ENCODE peak calls at places on chromosomes 6 and 20, in ten cellular contexts. F is GM12865, R is psoas muscle, Q is K562, V is ELF-1, A is AML-193, B is thyroid gland, J is right atrium auricular region, G is HT1080, U is ovary. N is an unnamed sample.

GRCh38 chr20:23926526-23926880 is 47.0 kb upstream of the CST5 start:
- DNase-seq in J (no peak), A (no peak), V (no peak), G (no peak), U (no peak), Q (no peak), R (no peak), B (no peak), F (no peak), N (no peak)

GRCh38 chr6:20400476-20401402 is 940 bp upstream of the E2F3 start:
- DNase-seq in R (peak; percentile 78), Q (peak; percentile 79), B (peak; percentile 80), U (peak; percentile 44), G (peak; percentile 47), J (peak; percentile 85), F (peak; percentile 32), A (peak; percentile 92), V (no peak), N (peak; percentile 68)

GRCh38 chr6:110636776-110637175 is 160.4 kb upstream of the SLC22A16 start:
- DNase-seq in A (no peak), G (no peak), R (no peak), F (no peak), J (no peak), V (no peak), Q (no peak), B (no peak), U (no peak), N (no peak)

GRCh38 chr6:126038234-126038633 is 51.9 kb downstream of the TRMT11 start:
- DNase-seq in F (no peak), J (no peak), R (no peak), V (no peak), Q (no peak), U (no peak), B (no peak), A (no peak), G (no peak), N (no peak)

GRCh38 chr6:107735906-107736635 is 88.0 kb downstream of the SCML4 start:
- DNase-seq in J (no peak), A (peak; percentile 36), B (no peak), G (no peak), F (no peak), R (no peak), Q (no peak), V (no peak), U (no peak), N (no peak)

GRCh38 chr20:2236266-2236665 is 59.5 kb upstream of the TGM3 start:
- DNase-seq in F (no peak), B (no peak), Q (peak; percentile 12), G (no peak), A (no peak), J (no peak), R (no peak), V (peak; percentile 23), U (no peak), N (no peak)

GRCh38 chr6:108710046-108710445 is 138.2 kb upstream of the ARMC2 start:
- DNase-seq in G (no peak), B (no peak), R (no peak), J (peak; percentile 16), U (no peak), F (no peak), Q (no peak), A (no peak), V (no peak), N (no peak)

GRCh38 chr6:106279179-106279578 is 46.4 kb downstream of the ATG5 start:
- DNase-seq in Q (no peak), R (no peak), U (no peak), G (peak; percentile 85), J (no peak), A (no peak), V (no peak), B (no peak), F (no peak), N (no peak)

GRCh38 chr20:6641012-6641411 is 126.5 kb upstream of the BMP2 start:
- DNase-seq in F (no peak), Q (no peak), B (no peak), A (no peak), R (no peak), V (no peak), J (no peak), U (no peak), G (no peak), N (no peak)

GRCh38 chr20:3681931-3682820 is at the start of gene ADAM33:
- DNase-seq in R (peak; percentile 75), A (no peak), U (peak; percentile 81), J (no peak), G (no peak), F (no peak), V (peak; percentile 44), B (peak; percentile 58), Q (peak; percentile 65), N (peak; percentile 56)